ENCODE peak calls at places on chromosomes 12 and 14, in five cellular contexts. P is Panc1, B is GM12878, T is heart right ventricle, G is HCT116. S is an unnamed sample.
A peak's percentile ranks its signal among the peaks of the same experiment; 100 is the strongest.

GRCh38 chr12:67077617-67078016 is 191.5 kb upstream of the CAND1 start:
- ATAC-seq in T (no peak), B (no peak), G (no peak), P (no peak), S (no peak)

GRCh38 chr14:31536201-31536960 is 24.8 kb upstream of the NUBPL start:
- ATAC-seq in G (no peak), P (no peak), B (no peak), T (no peak), S (no peak)

GRCh38 chr12:11785722-11786121 is 136.2 kb downstream of the ETV6 start:
- ATAC-seq in T (peak; percentile 12), B (no peak), P (no peak), G (no peak), S (peak; percentile 63)

GRCh38 chr14:59638885-59639284 is 62.3 kb upstream of the CCDC175 start:
- ATAC-seq in P (no peak), G (no peak), T (no peak), B (peak; percentile 74), S (no peak)

GRCh38 chr12:128801879-128802391 is 21.8 kb downstream of the SLC15A4 start:
- ATAC-seq in T (peak; percentile 81), B (peak; percentile 7), G (no peak), P (no peak), S (no peak)

GRCh38 chr14:47012533-47012932 is 361.0 kb upstream of the RPL10L start:
- ATAC-seq in G (no peak), P (no peak), B (no peak), T (no peak), S (no peak)

GRCh38 chr14:62778847-62779246 is 266.4 kb downstream of the KCNH5 start:
- ATAC-seq in B (no peak), P (no peak), T (no peak), G (no peak), S (no peak)

GRCh38 chr12:130615906-130616305 is 100.2 kb downstream of the RIMBP2 start:
- ATAC-seq in P (no peak), G (no peak), B (no peak), T (no peak), S (no peak)

GRCh38 chr12:75289678-75290200 is 40.4 kb downstream of the CAPS2 start:
- ATAC-seq in B (no peak), G (no peak), T (no peak), P (no peak), S (no peak)

GRCh38 chr12:88639361-88639760 is 59.1 kb upstream of the KITLG start:
- ATAC-seq in T (no peak), B (no peak), G (no peak), P (no peak), S (peak; percentile 31)

GRCh38 chr14:101539929-101540328 is 21.4 kb upstream of the DIO3 start:
- ATAC-seq in B (no peak), T (no peak), G (no peak), P (no peak), S (no peak)

GRCh38 chr12:117377758-117378157 is 16.3 kb upstream of the NOS1 start:
- ATAC-seq in P (peak; percentile 34), T (no peak), G (peak; percentile 87), B (no peak), S (no peak)

GRCh38 chr12:79373896-79374499 is 316.8 kb downstream of the PAWR start:
- ATAC-seq in B (peak; percentile 94), G (peak; percentile 99), P (peak; percentile 92), T (no peak), S (no peak)

GRCh38 chr12:99383258-99383657 is 264.3 kb upstream of the GARIN6 start:
- ATAC-seq in T (no peak), B (peak; percentile 82), P (no peak), G (no peak), S (no peak)

GRCh38 chr12:124730455-124730932 is 133.2 kb downstream of the SCARB1 start:
- ATAC-seq in P (peak; percentile 40), B (no peak), G (no peak), T (peak; percentile 23), S (peak; percentile 60)

GRCh38 chr12:4114986-4115385 is 158.6 kb upstream of the CCND2 start:
- ATAC-seq in T (no peak), B (peak; percentile 18), G (no peak), P (no peak), S (no peak)

GRCh38 chr12:130816055-130816454 is 23.0 kb downstream of the STX2 start:
- ATAC-seq in P (no peak), G (no peak), T (no peak), B (no peak), S (no peak)

GRCh38 chr12:712172-712863 is 40.1 kb upstream of the WNK1 start:
- ATAC-seq in T (no peak), B (no peak), P (no peak), G (no peak), S (no peak)

GRCh38 chr14:98136420-98136819 is 1135.6 kb downstream of the BCL11B start:
- ATAC-seq in T (no peak), B (no peak), G (no peak), P (no peak), S (no peak)

GRCh38 chr12:12976366-12976765 is 23.7 kb downstream of the HEBP1 start:
- ATAC-seq in G (no peak), T (no peak), P (no peak), B (no peak), S (peak; percentile 82)

GRCh38 chr12:106790020-106790419 is 15.5 kb downstream of the RIC8B start:
- ATAC-seq in G (peak; percentile 57), P (no peak), B (peak; percentile 69), T (no peak), S (no peak)

GRCh38 chr14:28294834-28295440 is 471.6 kb upstream of the FOXG1 start:
- ATAC-seq in G (no peak), B (no peak), T (no peak), P (no peak), S (no peak)

GRCh38 chr14:96797943-96798349 is 764 bp downstream of the VRK1 start:
- ATAC-seq in B (peak; percentile 49), T (no peak), P (peak; percentile 12), G (no peak), S (no peak)

GRCh38 chr14:55942101-55942645 is 176.0 kb upstream of the PELI2 start:
- ATAC-seq in G (no peak), B (no peak), T (no peak), P (no peak), S (no peak)

GRCh38 chr14:73467800-73468199 is 9.5 kb upstream of the NUMB start:
- ATAC-seq in P (no peak), G (no peak), T (no peak), B (peak; percentile 13), S (no peak)

GRCh38 chr14:90574640-90575131 is 177.9 kb downstream of the CALM1 start:
- ATAC-seq in P (no peak), G (no peak), B (no peak), T (peak; percentile 67), S (no peak)

GRCh38 chr12:21542412-21542811 is 16.3 kb downstream of the SPX start:
- ATAC-seq in G (no peak), T (no peak), B (peak; percentile 21), P (no peak), S (no peak)

GRCh38 chr14:75226755-75227544 is 50.5 kb upstream of the TMED10 start:
- ATAC-seq in B (no peak), P (no peak), T (no peak), G (no peak), S (no peak)

GRCh38 chr12:18998343-18999270 is 130.9 kb upstream of the PLEKHA5 start:
- ATAC-seq in G (peak; percentile 38), P (no peak), B (no peak), T (no peak), S (peak; percentile 58)

GRCh38 chr14:58914271-58914855 is 274.1 kb upstream of the DAAM1 start:
- ATAC-seq in P (no peak), G (no peak), T (no peak), B (no peak), S (no peak)

GRCh38 chr12:121009744-121010143 is 6.5 kb downstream of the C12orf43 start:
- ATAC-seq in T (no peak), G (peak; percentile 91), P (peak; percentile 95), B (peak; percentile 38), S (no peak)

GRCh38 chr12:65881965-65882413 is 57.7 kb downstream of the HMGA2 start:
- ATAC-seq in B (peak; percentile 85), P (peak; percentile 24), G (peak; percentile 9), T (peak; percentile 85), S (peak; percentile 89)

GRCh38 chr14:91331761-91332447 is 85.7 kb downstream of the CCDC88C start:
- ATAC-seq in T (no peak), G (no peak), B (no peak), P (no peak), S (peak; percentile 32)

GRCh38 chr12:124621296-124621660 is 53.9 kb upstream of the NCOR2 start:
- ATAC-seq in P (no peak), B (no peak), G (no peak), T (peak; percentile 72), S (peak; percentile 91)

GRCh38 chr12:128872303-128872702 is 19.0 kb downstream of the GLT1D1 start:
- ATAC-seq in T (no peak), P (no peak), G (no peak), B (no peak), S (no peak)

DNA sequence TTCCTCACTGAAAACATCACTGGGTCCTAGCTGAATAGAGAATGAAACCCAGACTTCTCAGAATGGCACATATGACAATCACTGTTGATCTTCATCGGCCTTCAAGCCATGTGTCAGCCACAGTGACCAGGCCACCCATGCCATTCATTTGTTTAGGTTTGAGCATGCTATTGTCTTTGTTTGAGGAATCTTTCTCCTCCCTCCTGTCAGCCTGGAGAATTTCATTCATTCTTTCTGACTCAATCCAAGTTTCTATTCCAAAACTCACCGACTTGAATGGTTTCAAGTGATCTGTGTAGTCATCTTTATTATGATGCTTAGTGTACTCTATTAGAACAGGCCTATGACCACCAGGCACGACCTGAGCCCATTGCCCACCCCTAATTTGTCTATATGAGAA is 106.3 kb downstream of the ETNK1 start:
- ATAC-seq in P (no peak), G (no peak), B (no peak), T (no peak), S (no peak)
- H3K27ac ChIP-seq in P (no peak overlapping the region), G (no peak overlapping the region), B (no peak overlapping the region), T (no peak overlapping the region), S (no peak overlapping the region)

GRCh38 chr14:68783408-68784297 is 9.2 kb downstream of the ZFP36L1 start:
- ATAC-seq in B (no peak), T (no peak), P (no peak), G (no peak), S (no peak)
- H3K4me3 ChIP-seq in B (no peak overlapping the region), T (no peak overlapping the region), P (no peak overlapping the region), G (no peak overlapping the region), S (no peak overlapping the region)

GRCh38 chr12:93808169-93808899 is 131.2 kb downstream of the CRADD start:
- ATAC-seq in B (peak; percentile 64), T (peak; percentile 21), P (no peak), G (no peak), S (no peak)
- H3K27ac ChIP-seq in B (no peak overlapping the region), T (no peak overlapping the region), P (no peak overlapping the region), G (no peak overlapping the region), S (peak overlapping the region; percentile 97)

DNA sequence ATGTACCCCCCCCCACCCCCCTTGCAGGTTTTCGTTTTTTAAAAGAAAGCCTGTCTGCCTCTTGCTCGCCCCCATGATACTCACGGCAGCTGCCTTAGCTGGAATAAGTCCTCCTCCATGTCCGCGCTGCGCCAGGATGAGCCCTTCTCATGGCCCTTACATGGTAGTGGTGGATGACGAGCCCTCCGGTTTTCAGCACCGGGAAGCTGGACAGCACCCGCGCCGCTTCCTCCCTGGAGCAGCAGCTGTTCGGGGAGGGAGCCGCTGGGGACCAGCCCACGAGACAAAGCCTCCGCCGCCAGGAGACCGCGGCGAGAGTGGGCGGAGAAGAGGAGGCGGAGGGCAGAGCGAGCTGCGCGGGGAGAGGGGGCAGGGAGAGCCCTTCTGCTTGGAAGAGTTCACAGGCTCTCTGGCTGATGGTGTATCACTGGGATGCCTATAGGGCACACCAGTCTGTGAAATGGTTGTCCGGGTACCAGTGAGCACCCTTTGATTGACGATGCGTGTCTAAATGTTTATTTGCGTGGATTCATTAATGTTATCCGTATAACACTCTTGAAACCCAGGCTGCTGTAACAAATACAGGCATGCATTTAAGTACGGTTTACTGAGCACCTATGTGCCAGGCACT is at the start of gene SVOP:
- ATAC-seq in P (peak; percentile 89), B (no peak), T (peak; percentile 94), G (peak; percentile 98), S (peak; percentile 80)
- H3K4me3 ChIP-seq in P (no peak within 1 kb of the TSS), B (no peak within 1 kb of the TSS), T (no peak within 1 kb of the TSS), G (no peak within 1 kb of the TSS), S (no peak within 1 kb of the TSS)

S was measured in gastroesophageal sphincter.